ENCODE peak calls at places on chromosomes 12 and 14, in six cellular contexts. B is GM23338, S is HepG2, D is HCT116, L is mammary epithelial cell, G is fibroblast of lung. J is an unnamed sample.

GRCh38 chr14:49189381-49189780 is 396.8 kb downstream of the RPS29 start:
- DNase-seq in G (no peak), L (no peak), D (no peak), B (no peak), S (no peak), J (no peak)

GRCh38 chr12:41932470-41932991 is 212.1 kb downstream of the GXYLT1 start:
- DNase-seq in S (no peak), D (no peak), G (peak), L (no peak), B (peak), J (no peak)

GRCh38 chr12:14454098-14454907 is 88.8 kb downstream of the ATF7IP start:
- DNase-seq in B (peak), L (peak), D (peak), S (peak), G (peak), J (peak)

GRCh38 chr12:95253386-95253785 is 35.8 kb downstream of the VEZT start:
- DNase-seq in D (no peak), B (no peak), S (no peak), G (no peak), L (no peak), J (no peak)

GRCh38 chr12:91343010-91343409 is 160.4 kb upstream of the DCN start:
- DNase-seq in G (no peak), S (no peak), B (no peak), D (no peak), L (no peak), J (no peak)

GRCh38 chr14:21057803-21058675 is at the start of gene RNASE8:
- DNase-seq in B (no peak), G (peak), L (peak), D (no peak), S (no peak), J (no peak)

GRCh38 chr14:103679351-103679750 is 35.9 kb downstream of the XRCC3 start:
- DNase-seq in G (no peak), L (no peak), S (peak), B (peak), D (peak), J (peak)

GRCh38 chr14:23366163-23366921 is 1.4 kb upstream of the EFS start:
- DNase-seq in G (peak), B (peak), L (peak), D (no peak), S (no peak), J (no peak)

GRCh38 chr12:68240975-68241374 is 12.4 kb downstream of the IL22 start:
- DNase-seq in G (peak), B (no peak), L (peak), S (no peak), D (no peak), J (peak)

GRCh38 chr14:51147183-51147582 is 52.3 kb upstream of the TRIM9 start:
- DNase-seq in D (no peak), B (no peak), G (peak), S (peak), L (peak), J (no peak)

GRCh38 chr12:105860556-105861207 is 278.1 kb downstream of the NUAK1 start:
- DNase-seq in L (no peak), D (no peak), G (no peak), B (no peak), S (peak), J (no peak)

GRCh38 chr12:65881965-65882413 is 57.7 kb downstream of the HMGA2 start:
- DNase-seq in G (peak), L (no peak), B (peak), S (no peak), D (no peak), J (no peak)

GRCh38 chr12:55068416-55069010 is 48.7 kb downstream of the NEUROD4 start:
- DNase-seq in B (peak), D (peak), L (peak), S (peak), G (peak), J (peak)

GRCh38 chr14:23654231-23654630 is 18.1 kb downstream of the DHRS2 start:
- DNase-seq in S (no peak), D (no peak), B (no peak), L (no peak), G (no peak), J (no peak)

GRCh38 chr14:49867831-49868719 is 15.5 kb upstream of the NEMF start:
- DNase-seq in B (peak), S (peak), G (peak), L (peak), D (peak), J (peak)

GRCh38 chr12:108833757-108834472 is 23.5 kb downstream of the SSH1 start:
- DNase-seq in D (no peak), S (no peak), L (peak), G (peak), B (no peak), J (no peak)

GRCh38 chr14:53619625-53620324 is 336.9 kb downstream of the BMP4 start:
- DNase-seq in L (no peak), G (peak), B (no peak), S (no peak), D (no peak), J (no peak)

GRCh38 chr14:49019467-49020100 is 566.6 kb downstream of the RPS29 start:
- DNase-seq in S (no peak), G (no peak), D (no peak), L (no peak), B (no peak), J (no peak)

GRCh38 chr12:51592034-51592705 is 1.1 kb downstream of the SCN8A start:
- DNase-seq in L (no peak), S (no peak), B (peak), G (peak), D (no peak), J (no peak)

GRCh38 chr12:130815028-130815741 is 23.9 kb downstream of the STX2 start:
- DNase-seq in B (no peak), G (no peak), D (no peak), S (no peak), L (no peak), J (no peak)

GRCh38 chr12:1809606-1810140 is 10.7 kb upstream of the LRTM2 start:
- DNase-seq in B (no peak), D (no peak), L (no peak), G (no peak), S (no peak), J (no peak)
- H3K27ac ChIP-seq in B (no peak), D (no peak), L (no peak), G (no peak), S (no peak), J (no peak)

DNA sequence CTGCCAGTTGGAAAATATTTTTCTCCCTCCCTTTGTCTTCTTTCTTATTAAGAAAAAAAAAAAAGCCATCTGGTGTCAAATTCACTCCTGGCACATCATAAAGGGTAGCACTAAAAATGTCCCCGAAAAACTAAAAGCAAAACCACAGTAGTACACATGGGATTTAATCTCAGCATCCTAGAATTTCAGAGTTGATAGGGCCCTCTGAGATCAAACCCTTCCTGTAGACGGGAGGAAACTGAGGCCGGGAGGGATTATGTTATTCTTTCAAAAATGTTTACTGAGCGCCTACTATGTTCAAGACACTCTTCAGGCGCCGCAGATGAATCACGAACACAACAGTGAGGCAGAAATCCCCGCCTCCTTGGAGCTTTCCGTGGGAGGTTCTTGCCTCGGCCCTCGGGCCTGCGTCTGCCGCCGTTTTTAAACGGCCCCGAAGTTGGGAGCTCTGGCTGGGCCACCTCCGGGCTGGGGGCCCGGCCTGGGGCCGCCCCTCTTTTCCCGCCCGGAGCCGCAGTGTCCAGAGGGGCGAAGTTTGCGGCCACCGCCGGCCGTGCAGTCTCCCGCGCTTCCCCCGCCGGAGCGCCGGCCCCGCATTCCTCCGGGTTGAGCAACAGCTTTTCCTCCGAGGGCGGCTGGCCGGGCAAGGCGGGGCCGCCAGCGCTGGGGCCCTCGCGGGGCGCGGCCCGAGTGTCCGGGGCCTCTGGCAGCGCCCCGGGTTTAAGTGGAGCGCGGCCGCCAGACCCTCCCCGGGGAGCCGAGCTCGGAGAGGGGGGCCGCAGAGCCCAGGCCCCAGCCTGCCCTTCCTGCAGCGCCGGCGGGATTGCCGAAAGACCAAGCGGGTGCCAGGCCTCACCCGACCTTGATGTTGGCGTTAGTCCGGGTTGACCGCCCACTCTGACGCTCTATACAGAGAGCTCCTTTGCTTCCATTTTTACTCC is 18.6 kb upstream of the CTDSP2 start:
- DNase-seq in B (peak), S (no peak), L (peak), D (peak), G (peak), J (peak)
- TF ChIP-seq EZH2 in B (no peak), S (no peak), L (no peak), D (no peak), G (no peak), J (peak)

DNA sequence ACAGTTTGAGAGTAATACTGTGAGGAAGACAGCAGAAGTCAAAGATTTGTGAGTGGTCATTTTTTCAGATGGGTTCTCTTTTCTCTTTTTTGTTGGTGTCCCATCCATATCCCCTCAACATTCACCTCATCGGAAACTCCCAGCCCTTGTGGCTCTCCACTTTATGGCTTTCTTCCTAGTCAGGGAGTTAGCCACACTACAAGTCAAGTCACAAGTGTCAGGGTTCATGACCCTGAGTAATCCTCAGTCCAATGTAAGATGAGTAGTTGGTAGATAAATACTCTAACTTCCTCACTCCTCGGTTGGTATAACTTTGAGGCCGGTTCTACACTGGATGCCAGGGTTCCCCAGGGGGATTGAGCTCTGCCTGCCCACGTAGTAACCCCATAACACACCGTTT is 41.4 kb downstream of the PTGER2 start:
- DNase-seq in S (no peak), G (no peak), D (no peak), L (peak), B (no peak), J (no peak)
- H3K4me2 ChIP-seq in S (no peak), G (peak), D (no peak), L (peak), B (no peak), J (no peak)

DNA sequence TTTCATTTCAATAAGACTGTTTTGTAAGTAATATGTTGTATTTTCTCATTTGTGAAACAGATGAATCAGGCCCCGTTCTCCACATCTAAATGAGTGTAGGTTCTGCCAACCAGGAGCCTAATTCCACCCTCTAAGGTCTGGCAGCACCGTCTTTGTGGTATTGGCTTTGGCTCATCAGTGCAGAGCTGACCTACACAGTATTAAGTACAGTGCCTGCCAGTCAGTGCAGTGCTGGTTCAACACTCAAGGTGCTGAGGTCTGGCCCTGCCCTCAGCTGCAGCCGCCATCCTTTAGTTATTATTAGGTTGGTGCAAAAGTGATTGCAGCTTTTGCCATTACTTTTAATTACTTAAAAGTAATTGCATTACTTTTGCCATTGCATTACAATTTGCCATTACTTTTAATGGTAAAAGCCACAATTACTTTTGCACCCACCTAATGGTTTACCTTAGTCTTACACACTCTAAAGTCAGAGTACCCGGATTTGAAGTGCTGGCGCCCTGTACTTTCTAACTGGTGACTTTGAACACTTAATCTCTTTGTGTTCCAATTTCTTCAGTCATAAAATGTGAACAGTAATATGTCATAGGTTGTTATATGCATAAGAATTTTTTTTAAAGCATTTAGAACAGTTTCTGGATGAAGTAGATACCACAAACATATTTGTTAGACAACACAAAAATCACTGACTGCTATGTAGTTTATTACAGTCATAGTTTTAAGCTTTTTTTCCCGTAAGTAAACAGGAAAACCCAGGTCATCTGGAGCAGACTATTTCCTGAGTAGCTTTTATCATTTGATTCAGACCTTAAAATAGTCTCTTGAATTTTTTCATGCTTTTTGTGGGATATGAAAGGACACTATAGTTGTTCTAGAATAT is 99.5 kb downstream of the SYNE2 start:
- DNase-seq in D (no peak), L (no peak), G (peak), S (no peak), B (no peak), J (no peak)
- H3K27ac ChIP-seq in D (no peak), L (no peak), G (no peak), S (no peak), B (no peak), J (no peak)

DNA sequence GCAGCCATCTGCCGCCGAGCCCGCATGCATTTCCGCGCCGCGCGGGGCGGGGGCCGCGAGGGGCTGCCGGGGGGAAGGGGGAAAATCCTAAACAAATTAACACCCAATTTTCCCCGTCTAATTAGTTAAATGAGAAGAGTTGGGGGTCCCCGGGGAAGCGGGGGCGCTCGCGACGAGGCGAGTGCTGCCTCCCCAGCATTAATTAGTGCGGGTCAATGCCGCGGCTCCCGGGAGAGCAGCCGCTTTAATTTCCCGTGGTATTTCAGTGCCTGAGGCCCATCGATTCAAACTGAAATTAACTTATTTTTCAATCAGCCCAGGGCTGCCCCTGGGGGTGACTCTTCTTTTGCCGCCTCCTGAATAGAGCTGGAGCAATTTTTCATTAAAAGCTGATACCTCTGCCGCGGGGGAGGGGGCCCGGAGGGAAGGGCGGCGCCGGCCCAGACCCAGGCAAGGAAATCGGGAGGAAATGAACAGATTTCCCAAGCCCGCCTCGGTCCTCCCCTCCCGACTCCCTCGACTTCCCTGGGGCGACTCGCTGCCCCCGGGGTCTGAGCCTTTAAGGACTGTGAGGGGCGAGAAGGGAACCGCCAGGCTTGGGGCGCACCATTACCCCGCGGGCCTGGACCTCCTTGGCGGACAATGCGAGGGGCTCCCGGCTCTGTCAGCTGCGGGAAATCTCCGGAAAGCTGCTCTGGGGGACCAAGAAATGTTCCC is 18.9 kb downstream of the VSX2 start:
- DNase-seq in S (no peak), G (no peak), D (no peak), L (no peak), B (peak), J (no peak)
- TF ChIP-seq EZH2 in S (no peak), G (no peak), D (no peak), L (no peak), B (peak), J (peak)

DNA sequence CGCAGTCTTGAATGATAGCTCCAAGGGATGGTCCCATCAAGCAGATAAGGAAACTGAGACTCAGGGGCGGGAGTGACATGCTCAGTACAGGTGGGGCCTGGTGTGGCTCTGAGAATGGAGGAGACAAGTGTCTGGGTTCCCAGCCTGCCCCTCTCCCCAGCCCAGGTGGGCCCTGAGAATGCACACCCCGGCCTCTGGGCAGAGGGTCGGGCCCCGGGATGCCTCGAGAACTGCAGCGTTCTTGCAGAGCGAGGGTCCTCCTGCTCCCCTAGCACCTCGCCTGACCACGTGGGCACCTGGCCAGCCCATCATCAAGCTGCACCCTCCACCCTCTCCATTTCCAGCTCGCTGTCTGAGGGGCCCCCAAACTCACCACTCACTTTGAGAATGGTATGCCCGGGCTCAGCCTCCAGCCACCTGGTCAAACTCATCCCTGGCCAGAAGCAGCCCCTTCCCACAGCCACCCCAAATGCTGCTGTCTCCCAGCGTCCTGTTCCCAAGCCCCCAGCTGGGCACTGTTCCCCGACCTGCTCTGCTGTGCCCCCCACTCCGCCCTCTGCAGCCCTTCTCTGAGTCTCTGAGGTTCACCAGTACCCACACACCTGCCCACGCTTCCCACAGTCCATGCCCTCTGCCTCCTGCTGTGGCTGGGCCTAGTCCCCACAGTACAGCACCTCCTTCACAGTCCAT is 44.3 kb downstream of the CYP46A1 start:
- DNase-seq in D (no peak), B (no peak), S (no peak), L (no peak), G (no peak), J (no peak)
- H3K4me2 ChIP-seq in D (no peak), B (no peak), S (no peak), L (no peak), G (no peak), J (no peak)

DNA sequence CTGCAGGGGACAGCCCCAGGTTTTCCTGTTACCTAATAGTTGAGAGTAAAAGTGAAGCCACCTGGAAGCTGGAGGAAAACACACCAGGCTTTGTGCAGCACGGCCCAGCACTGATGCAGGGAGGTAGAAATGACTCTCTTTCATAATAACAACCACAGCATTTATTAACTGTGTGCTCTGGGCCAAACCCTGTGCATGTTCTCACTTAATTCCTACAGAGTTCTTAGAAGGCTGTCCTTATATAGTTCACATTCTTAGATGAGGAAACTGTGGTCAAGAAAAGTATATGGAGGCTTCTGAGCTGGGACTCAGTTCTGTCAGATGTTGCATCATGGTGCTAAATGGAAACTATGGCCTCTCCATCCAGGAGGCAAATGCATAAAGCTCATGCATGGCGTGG is 100.0 kb downstream of the PAPOLA start:
- DNase-seq in G (no peak), S (no peak), L (no peak), B (no peak), D (no peak), J (no peak)
- H3K27ac ChIP-seq in G (no peak), S (no peak), L (no peak), B (no peak), D (no peak), J (no peak)

DNA sequence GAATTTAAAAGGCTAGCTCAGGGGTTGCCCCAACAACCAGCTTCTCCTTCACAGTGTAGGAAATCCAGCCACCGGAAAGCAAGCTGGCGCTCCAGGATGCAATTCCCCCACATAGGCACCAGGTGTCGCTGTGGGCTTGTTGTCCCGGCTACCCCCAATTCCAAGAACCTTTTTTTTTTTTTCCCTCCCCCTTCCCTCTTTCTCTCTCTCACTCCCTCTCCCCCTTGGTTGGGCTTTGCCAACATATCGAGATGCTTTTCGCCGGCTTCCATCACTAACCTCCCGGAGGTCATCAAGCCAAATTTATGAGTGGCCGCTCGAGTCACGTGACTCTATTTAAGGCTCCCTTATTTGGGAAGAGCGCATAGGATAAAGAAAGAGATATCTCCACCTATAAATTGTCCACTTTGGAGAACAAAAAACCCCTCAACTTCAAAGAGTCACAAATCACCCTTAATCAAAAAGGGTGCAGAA is at the start of gene HOXC5:
- DNase-seq in B (peak), L (peak), D (peak), G (peak), S (peak), J (peak)
- TF ChIP-seq EZH2 in B (peak), L (no peak), D (no peak), G (no peak), S (no peak), J (no peak)

GRCh38 chr12:75488553-75488952 is 8.0 kb downstream of the GLIPR1 start:
- DNase-seq in G (peak), B (peak), S (peak), D (no peak), L (peak), J (peak)
- H3K4me2 ChIP-seq in G (no peak), B (no peak), S (no peak), D (peak), L (no peak), J (no peak)